ENCODE peak calls at places on chromosome 2, in seven cellular contexts. I is heart right ventricle; N is AG04449; S is AG10803; Y is spleen; W is CD4-positive, alpha-beta T cell; A is fibroblast of lung. M is an unnamed sample.

GRCh38 chr2:121561617-121562268 is 31.1 kb downstream of the RNU4ATAC start:
- DNase-seq in I (no peak), N (no peak), S (peak; percentile 49), Y (no peak), W (no peak), A (peak; percentile 38), M (peak; percentile 56)

GRCh38 chr2:138087761-138088602 is 123.7 kb downstream of the HNMT start:
- DNase-seq in I (no peak), N (no peak), S (no peak), Y (no peak), W (no peak), A (peak; percentile 7), M (no peak)

GRCh38 chr2:229909090-229909489 is 12.7 kb downstream of the TRIP12 start:
- DNase-seq in I (no peak), N (no peak), S (no peak), Y (no peak), W (no peak), A (no peak), M (no peak)

GRCh38 chr2:165436559-165436958 is 32.9 kb upstream of the CSRNP3 start:
- DNase-seq in I (no peak), N (no peak), S (no peak), Y (no peak), W (no peak), A (no peak), M (no peak)

GRCh38 chr2:38037325-38037724 is 38.6 kb downstream of the CYP1B1 start:
- DNase-seq in I (no peak), N (no peak), S (peak; percentile 73), Y (no peak), W (no peak), A (no peak), M (no peak)

GRCh38 chr2:62733546-62733945 is 28.0 kb downstream of the EHBP1 start:
- DNase-seq in I (no peak), N (no peak), S (no peak), Y (no peak), W (no peak), A (no peak), M (no peak)

GRCh38 chr2:42976400-42976799 is 184.0 kb upstream of the HAAO start:
- DNase-seq in I (no peak), N (no peak), S (no peak), Y (peak; percentile 68), W (no peak), A (no peak), M (no peak)

GRCh38 chr2:118224144-118224887 is 136.0 kb downstream of the INSIG2 start:
- DNase-seq in I (no peak), N (no peak), S (peak; percentile 21), Y (peak; percentile 86), W (peak; percentile 13), A (peak; percentile 12), M (peak; percentile 64)

GRCh38 chr2:233416706-233417105 is 62.4 kb downstream of the DGKD start:
- DNase-seq in I (no peak), N (no peak), S (no peak), Y (no peak), W (no peak), A (no peak), M (no peak)

GRCh38 chr2:63050186-63050915 is at the start of gene OTX1:
- DNase-seq in I (no peak), N (no peak), S (peak; percentile 38), Y (peak; percentile 81), W (no peak), A (no peak), M (peak; percentile 91)

GRCh38 chr2:188978291-188979081 is 4.3 kb downstream of the COL3A1 start:
- DNase-seq in I (peak; percentile 42), N (no peak), S (peak; percentile 85), Y (no peak), W (no peak), A (peak; percentile 76), M (peak; percentile 1)

GRCh38 chr2:159996792-159997546 is 65.4 kb downstream of the PLA2R1 start:
- DNase-seq in I (no peak), N (no peak), S (peak; percentile 74), Y (no peak), W (no peak), A (peak; percentile 6), M (no peak)

GRCh38 chr2:69437751-69438154 is 518 bp upstream of the NFU1 start:
- DNase-seq in I (peak; percentile 68), N (no peak), S (no peak), Y (no peak), W (peak; percentile 2), A (no peak), M (no peak)

GRCh38 chr2:28377984-28378678 is 14.5 kb upstream of the FOSL2 start:
- DNase-seq in I (no peak), N (no peak), S (peak; percentile 35), Y (no peak), W (no peak), A (no peak), M (peak; percentile 86)

GRCh38 chr2:106919012-106919411 is 33.0 kb upstream of the ST6GAL2 start:
- DNase-seq in I (no peak), N (no peak), S (no peak), Y (no peak), W (no peak), A (no peak), M (no peak)

GRCh38 chr2:212266310-212266709 is 272.3 kb downstream of the ERBB4 start:
- DNase-seq in I (no peak), N (no peak), S (no peak), Y (no peak), W (no peak), A (no peak), M (no peak)

GRCh38 chr2:118554616-118555015 is 292.8 kb downstream of the EN1 start:
- DNase-seq in I (no peak), N (no peak), S (peak; percentile 15), Y (no peak), W (no peak), A (peak; percentile 2), M (no peak)

GRCh38 chr2:128399690-128400291 is 81.1 kb upstream of the HS6ST1 start:
- DNase-seq in I (no peak), N (no peak), S (no peak), Y (no peak), W (no peak), A (no peak), M (no peak)

GRCh38 chr2:232476791-232477190 is 10.8 kb downstream of the ECEL1 start:
- DNase-seq in I (no peak), N (no peak), S (no peak), Y (peak; percentile 62), W (no peak), A (no peak), M (no peak)

GRCh38 chr2:241636983-241637232 is at the start of gene THAP4:
- DNase-seq in I (peak; percentile 51), N (no peak), S (peak; percentile 82), Y (peak; percentile 93), W (no peak), A (no peak), M (no peak)

GRCh38 chr2:41709702-41710599 is 337.9 kb upstream of the PKDCC start:
- DNase-seq in I (no peak), N (no peak), S (no peak), Y (no peak), W (no peak), A (no peak), M (no peak)

GRCh38 chr2:41706261-41706660 is 341.6 kb upstream of the PKDCC start:
- DNase-seq in I (no peak), N (no peak), S (no peak), Y (no peak), W (no peak), A (no peak), M (no peak)

GRCh38 chr2:41705634-41706033 is 342.2 kb upstream of the PKDCC start:
- DNase-seq in I (no peak), N (no peak), S (no peak), Y (no peak), W (no peak), A (no peak), M (no peak)

GRCh38 chr2:41710944-41711343 is 336.9 kb upstream of the PKDCC start:
- DNase-seq in I (no peak), N (no peak), S (no peak), Y (no peak), W (no peak), A (no peak), M (no peak)

DNA sequence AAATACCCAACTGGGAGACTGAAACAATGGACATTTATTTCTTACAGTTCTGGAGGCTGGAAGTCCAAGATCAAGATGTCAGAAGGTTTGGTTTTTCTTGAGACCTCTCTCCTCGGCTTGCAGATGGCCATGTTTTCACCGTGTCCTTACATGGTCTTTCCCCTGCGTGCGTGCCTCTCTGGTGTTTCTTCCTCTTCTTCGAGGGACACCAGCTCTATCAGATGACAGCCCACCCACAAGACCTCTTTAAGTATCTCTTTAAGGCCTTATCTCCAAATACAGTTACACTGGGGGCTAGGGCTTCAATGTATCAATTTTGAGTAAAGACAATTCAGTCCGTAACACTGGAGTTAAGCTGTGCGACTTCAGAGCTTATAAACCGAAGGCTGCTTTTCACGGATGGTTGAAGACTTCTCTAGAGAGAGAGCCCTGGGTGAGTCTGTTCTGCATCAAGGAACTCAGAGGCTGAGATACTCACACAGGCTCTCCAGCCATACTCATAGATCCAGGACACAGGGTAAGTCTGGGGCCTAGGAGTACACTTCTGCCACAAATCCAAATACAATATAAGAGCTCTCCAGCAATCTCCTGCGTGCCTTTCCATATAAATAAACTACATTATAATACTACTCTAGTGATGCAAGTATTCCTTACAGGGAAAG is 339.9 kb upstream of the PKDCC start:
- DNase-seq in I (no peak), N (no peak), S (no peak), Y (no peak), W (no peak), A (no peak), M (no peak)
- TF ChIP-seq CTCF in I (no peak), N (no peak), S (no peak), Y (no peak), W (no peak), A (no peak), M (no peak)

GRCh38 chr2:50318147-50318546 is 713.8 kb downstream of the NRXN1 start:
- DNase-seq in I (no peak), N (no peak), S (no peak), Y (no peak), W (no peak), A (no peak), M (no peak)
- TF ChIP-seq CTCF in I (no peak), N (no peak), S (no peak), Y (no peak), W (no peak), A (no peak), M (no peak)

GRCh38 chr2:187782301-187782700 is 228.1 kb upstream of the TFPI start:
- DNase-seq in I (no peak), N (no peak), S (no peak), Y (no peak), W (no peak), A (no peak), M (no peak)
- TF ChIP-seq CTCF in I (no peak), N (no peak), S (no peak), Y (no peak), W (no peak), A (no peak), M (no peak)

DNA sequence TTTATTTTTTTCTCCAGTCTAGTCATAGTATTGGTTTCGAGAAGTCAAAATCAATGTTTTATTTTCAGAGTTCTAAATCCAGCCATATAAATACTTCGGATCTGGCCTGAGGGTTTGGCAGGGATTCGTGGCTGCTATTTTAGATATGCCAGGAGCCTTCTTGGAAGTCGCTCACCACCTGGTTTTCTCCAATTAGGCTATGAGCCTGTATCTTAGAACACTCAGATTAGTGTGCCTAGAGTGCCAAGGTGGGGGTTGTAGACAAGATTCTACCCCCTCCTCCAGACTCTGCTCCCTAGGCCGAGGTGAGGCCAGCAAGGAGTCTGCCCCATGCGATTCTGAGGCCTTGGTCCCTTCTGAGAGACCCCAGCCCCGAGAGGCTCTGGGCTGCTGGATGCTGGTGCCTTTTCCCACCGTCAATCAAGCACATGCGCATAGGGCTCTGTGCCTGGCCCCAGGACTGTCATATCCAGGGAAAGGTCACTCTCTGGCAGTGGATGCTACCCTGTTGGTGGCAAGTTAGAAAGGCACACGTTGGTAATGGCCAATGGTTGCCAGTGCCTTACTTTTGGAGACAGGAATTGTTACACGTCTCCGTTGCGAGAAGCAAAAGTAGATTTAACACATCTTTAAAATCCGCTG is 197.1 kb downstream of the AGAP1 start:
- DNase-seq in I (no peak), N (no peak), S (no peak), Y (peak; percentile 47), W (no peak), A (no peak), M (no peak)
- TF ChIP-seq CTCF in I (no peak), N (no peak), S (no peak), Y (no peak), W (no peak), A (no peak), M (no peak)